ENCODE peak calls at places on chromosomes 13 and 19, in five cellular contexts. Z, N, P, Q and L are unnamed samples.

GRCh38 chr19:6588508-6589345 is 2.2 kb downstream of the CD70 start:
- DNase-seq in P (no peak), N (no peak), Q (peak), Z (no peak), L (no peak)

GRCh38 chr13:112790735-112791641 is 101.2 kb downstream of the ATP11A start:
- DNase-seq in P (peak), N (no peak), Z (no peak), Q (peak), L (peak)

GRCh38 chr19:57110592-57111328 is 9.0 kb upstream of the USP29 start:
- DNase-seq in Z (peak), Q (no peak), N (no peak), P (no peak), L (no peak)

GRCh38 chr19:13160557-13160956 is 10.3 kb downstream of the IER2 start:
- DNase-seq in P (peak), Z (no peak), Q (peak), N (no peak), L (peak)

GRCh38 chr19:53254451-53255341 is at the start of gene ZNF677:
- DNase-seq in P (peak), N (peak), Z (peak), Q (peak), L (peak)

GRCh38 chr19:51020988-51021651 is 1.6 kb upstream of the KLK10 start:
- DNase-seq in P (peak), Q (peak), Z (no peak), N (no peak), L (peak)

GRCh38 chr13:80050252-80050651 is 290.7 kb downstream of the SPRY2 start:
- DNase-seq in Q (no peak), Z (no peak), P (no peak), N (no peak), L (peak)

GRCh38 chr13:114031631-114032030 is 57.8 kb upstream of the C13orf46 start:
- DNase-seq in Q (no peak), N (no peak), Z (no peak), P (no peak), L (no peak)

GRCh38 chr13:79658333-79658975 is 177.5 kb downstream of the NDFIP2 start:
- DNase-seq in P (no peak), N (no peak), Q (no peak), Z (no peak), L (no peak)

GRCh38 chr19:17475541-17476115 is 5.3 kb downstream of the SLC27A1 start:
- DNase-seq in Q (no peak), P (peak), N (peak), Z (peak), L (no peak)

GRCh38 chr13:102903659-102904407 is 58.0 kb downstream of the ERCC5 start:
- DNase-seq in P (peak), Q (peak), N (no peak), Z (no peak), L (peak)

GRCh38 chr19:50224986-50225747 is 21.7 kb downstream of the MYH14 start:
- DNase-seq in Q (no peak), Z (no peak), N (peak), P (no peak), L (no peak)

GRCh38 chr19:38679839-38680238 is 32.4 kb downstream of the ACTN4 start:
- DNase-seq in P (peak), Z (no peak), N (no peak), Q (peak), L (peak)

GRCh38 chr13:39603424-39603947 is 493 bp upstream of the LHFPL6 start:
- DNase-seq in N (peak), P (peak), Z (no peak), Q (no peak), L (no peak)

GRCh38 chr13:53382008-53382407 is 353.4 kb downstream of the OLFM4 start:
- DNase-seq in Z (no peak), N (no peak), Q (no peak), P (no peak), L (no peak)